ENCODE peak calls at places on chromosomes 1 and 21, in seven cellular contexts. One of them, this sample, is unnamed.
A peak's percentile ranks its signal among the peaks of the same experiment; 100 is the strongest.

GRCh38 chr1:19664453-19665043 is at the start of gene HTR6:
- DNase-seq in GM23248: peak; percentile 35
- DNase-seq in HCT116: no peak
- DNase-seq in neural progenitor cell: no peak
- DNase-seq in MM.1S: no peak
- DNase-seq in GM23338: no peak
- DNase-seq in hepatocyte: peak; percentile 42
- DNase-seq in this sample: no peak

GRCh38 chr1:157367870-157368269 is 184.4 kb downstream of the FCRL5 start:
- DNase-seq in GM23248: no peak
- DNase-seq in HCT116: no peak
- DNase-seq in neural progenitor cell: no peak
- DNase-seq in MM.1S: no peak
- DNase-seq in GM23338: no peak
- DNase-seq in hepatocyte: no peak
- DNase-seq in this sample: no peak

GRCh38 chr1:64685247-64685646 is 59.6 kb upstream of the RAVER2 start:
- DNase-seq in GM23248: no peak
- DNase-seq in HCT116: no peak
- DNase-seq in neural progenitor cell: no peak
- DNase-seq in MM.1S: no peak
- DNase-seq in GM23338: no peak
- DNase-seq in hepatocyte: no peak
- DNase-seq in this sample: no peak

GRCh38 chr21:35738342-35738961 is 321.9 kb downstream of the SETD4 start:
- DNase-seq in GM23248: peak; percentile 38
- DNase-seq in HCT116: no peak
- DNase-seq in neural progenitor cell: no peak
- DNase-seq in MM.1S: no peak
- DNase-seq in GM23338: no peak
- DNase-seq in hepatocyte: peak; percentile 18
- DNase-seq in this sample: peak; percentile 27

GRCh38 chr1:4963251-4963650 is 308.8 kb downstream of the AJAP1 start:
- DNase-seq in GM23248: peak; percentile 10
- DNase-seq in HCT116: no peak
- DNase-seq in neural progenitor cell: no peak
- DNase-seq in MM.1S: no peak
- DNase-seq in GM23338: no peak
- DNase-seq in hepatocyte: peak; percentile 20
- DNase-seq in this sample: peak; percentile 58

GRCh38 chr1:214325401-214325800 is 44.4 kb downstream of the SMYD2 start:
- DNase-seq in GM23248: no peak
- DNase-seq in HCT116: no peak
- DNase-seq in neural progenitor cell: no peak
- DNase-seq in MM.1S: no peak
- DNase-seq in GM23338: no peak
- DNase-seq in hepatocyte: no peak
- DNase-seq in this sample: no peak

GRCh38 chr21:25639167-25639921 is at the start of gene JAM2:
- DNase-seq in GM23248: peak; percentile 55
- DNase-seq in HCT116: no peak
- DNase-seq in neural progenitor cell: peak; percentile 75
- DNase-seq in MM.1S: peak; percentile 46
- DNase-seq in GM23338: peak; percentile 75
- DNase-seq in hepatocyte: peak; percentile 52
- DNase-seq in this sample: no peak

GRCh38 chr1:77036560-77036959 is 169.3 kb downstream of the ST6GALNAC5 start:
- DNase-seq in GM23248: peak; percentile 77
- DNase-seq in HCT116: no peak
- DNase-seq in neural progenitor cell: peak; percentile 55
- DNase-seq in MM.1S: peak; percentile 50
- DNase-seq in GM23338: peak; percentile 71
- DNase-seq in hepatocyte: peak; percentile 57
- DNase-seq in this sample: peak; percentile 56

GRCh38 chr1:203636306-203636705 is 9.7 kb downstream of the ATP2B4 start:
- DNase-seq in GM23248: peak; percentile 87
- DNase-seq in HCT116: no peak
- DNase-seq in neural progenitor cell: no peak
- DNase-seq in MM.1S: no peak
- DNase-seq in GM23338: no peak
- DNase-seq in hepatocyte: no peak
- DNase-seq in this sample: peak; percentile 78

GRCh38 chr1:225875044-225875822 is 6.9 kb downstream of the TMEM63A start:
- DNase-seq in GM23248: no peak
- DNase-seq in HCT116: peak; percentile 82
- DNase-seq in neural progenitor cell: no peak
- DNase-seq in MM.1S: peak; percentile 35
- DNase-seq in GM23338: no peak
- DNase-seq in hepatocyte: peak; percentile 83
- DNase-seq in this sample: peak; percentile 97

GRCh38 chr1:201423655-201424610 is 2.4 kb upstream of the TNNI1 start:
- DNase-seq in GM23248: no peak
- DNase-seq in HCT116: no peak
- DNase-seq in neural progenitor cell: no peak
- DNase-seq in MM.1S: no peak
- DNase-seq in GM23338: no peak
- DNase-seq in hepatocyte: no peak
- DNase-seq in this sample: no peak

GRCh38 chr21:41419921-41420862 is 5.8 kb upstream of the MX1 start:
- DNase-seq in GM23248: peak; percentile 91
- DNase-seq in HCT116: peak; percentile 23
- DNase-seq in neural progenitor cell: peak; percentile 59
- DNase-seq in MM.1S: peak; percentile 86
- DNase-seq in GM23338: peak; percentile 87
- DNase-seq in hepatocyte: peak; percentile 92
- DNase-seq in this sample: peak; percentile 89

GRCh38 chr21:37758997-37759396 is 157.3 kb downstream of the KCNJ6 start:
- DNase-seq in GM23248: peak; percentile 68
- DNase-seq in HCT116: no peak
- DNase-seq in neural progenitor cell: peak; percentile 70
- DNase-seq in MM.1S: peak; percentile 40
- DNase-seq in GM23338: peak; percentile 86
- DNase-seq in hepatocyte: peak; percentile 79
- DNase-seq in this sample: peak; percentile 53

GRCh38 chr21:38170283-38170682 is 86.5 kb upstream of the KCNJ15 start:
- DNase-seq in GM23248: peak; percentile 60
- DNase-seq in HCT116: no peak
- DNase-seq in neural progenitor cell: peak; percentile 59
- DNase-seq in MM.1S: peak; percentile 25
- DNase-seq in GM23338: peak; percentile 68
- DNase-seq in hepatocyte: peak; percentile 26
- DNase-seq in this sample: peak; percentile 66

GRCh38 chr1:48744032-48744431 is 32.7 kb downstream of the BEND5 start:
- DNase-seq in GM23248: no peak
- DNase-seq in HCT116: no peak
- DNase-seq in neural progenitor cell: no peak
- DNase-seq in MM.1S: peak; percentile 17
- DNase-seq in GM23338: peak; percentile 14
- DNase-seq in hepatocyte: no peak
- DNase-seq in this sample: peak; percentile 66

GRCh38 chr21:45513741-45514310 is 28.4 kb downstream of the SLC19A1 start:
- DNase-seq in GM23248: no peak
- DNase-seq in HCT116: no peak
- DNase-seq in neural progenitor cell: no peak
- DNase-seq in MM.1S: no peak
- DNase-seq in GM23338: no peak
- DNase-seq in hepatocyte: no peak
- DNase-seq in this sample: no peak

GRCh38 chr1:185358957-185359356 is 41.9 kb upstream of the IVNS1ABP start:
- DNase-seq in GM23248: no peak
- DNase-seq in HCT116: no peak
- DNase-seq in neural progenitor cell: peak; percentile 32
- DNase-seq in MM.1S: no peak
- DNase-seq in GM23338: no peak
- DNase-seq in hepatocyte: no peak
- DNase-seq in this sample: no peak

GRCh38 chr1:6098303-6099215 is 52.9 kb downstream of the KCNAB2 start:
- DNase-seq in GM23248: peak; percentile 90
- DNase-seq in HCT116: no peak
- DNase-seq in neural progenitor cell: no peak
- DNase-seq in MM.1S: no peak
- DNase-seq in GM23338: no peak
- DNase-seq in hepatocyte: no peak
- DNase-seq in this sample: no peak

GRCh38 chr1:47424336-47424982 is 8.4 kb downstream of the FOXE3 start:
- DNase-seq in GM23248: peak; percentile 81
- DNase-seq in HCT116: peak; percentile 63
- DNase-seq in neural progenitor cell: peak; percentile 90
- DNase-seq in MM.1S: no peak
- DNase-seq in GM23338: peak; percentile 95
- DNase-seq in hepatocyte: peak; percentile 66
- DNase-seq in this sample: peak; percentile 82

GRCh38 chr1:4676258-4676657 is 21.8 kb downstream of the AJAP1 start:
- DNase-seq in GM23248: no peak
- DNase-seq in HCT116: no peak
- DNase-seq in neural progenitor cell: no peak
- DNase-seq in MM.1S: no peak
- DNase-seq in GM23338: no peak
- DNase-seq in hepatocyte: no peak
- DNase-seq in this sample: no peak

GRCh38 chr1:172394811-172395210 is 25.7 kb upstream of the C1orf105 start:
- DNase-seq in GM23248: peak; percentile 54
- DNase-seq in HCT116: no peak
- DNase-seq in neural progenitor cell: no peak
- DNase-seq in MM.1S: no peak
- DNase-seq in GM23338: no peak
- DNase-seq in hepatocyte: no peak
- DNase-seq in this sample: no peak

GRCh38 chr1:11044086-11044848 is 2.8 kb downstream of the MASP2 start:
- DNase-seq in GM23248: no peak
- DNase-seq in HCT116: no peak
- DNase-seq in neural progenitor cell: no peak
- DNase-seq in MM.1S: no peak
- DNase-seq in GM23338: no peak
- DNase-seq in hepatocyte: no peak
- DNase-seq in this sample: no peak

GRCh38 chr1:237562247-237562823 is 328.4 kb downstream of the ZP4 start:
- DNase-seq in GM23248: peak; percentile 73
- DNase-seq in HCT116: no peak
- DNase-seq in neural progenitor cell: peak; percentile 90
- DNase-seq in MM.1S: peak; percentile 80
- DNase-seq in GM23338: peak; percentile 96
- DNase-seq in hepatocyte: peak; percentile 91
- DNase-seq in this sample: peak; percentile 84

GRCh38 chr1:32989160-32989894 is 24.7 kb upstream of the RNF19B start:
- DNase-seq in GM23248: peak; percentile 97
- DNase-seq in HCT116: peak; percentile 63
- DNase-seq in neural progenitor cell: no peak
- DNase-seq in MM.1S: no peak
- DNase-seq in GM23338: no peak
- DNase-seq in hepatocyte: no peak
- DNase-seq in this sample: peak; percentile 86

GRCh38 chr1:152043870-152044269 is 7.1 kb upstream of the S100A11 start:
- DNase-seq in GM23248: no peak
- DNase-seq in HCT116: no peak
- DNase-seq in neural progenitor cell: no peak
- DNase-seq in MM.1S: no peak
- DNase-seq in GM23338: peak; percentile 75
- DNase-seq in hepatocyte: no peak
- DNase-seq in this sample: no peak

GRCh38 chr1:197927908-197928665 is 10.9 kb downstream of the LHX9 start:
- DNase-seq in GM23248: no peak
- DNase-seq in HCT116: no peak
- DNase-seq in neural progenitor cell: no peak
- DNase-seq in MM.1S: no peak
- DNase-seq in GM23338: no peak
- DNase-seq in hepatocyte: no peak
- DNase-seq in this sample: no peak

GRCh38 chr21:43805275-43805800 is 16.0 kb downstream of the RRP1 start:
- DNase-seq in GM23248: no peak
- DNase-seq in HCT116: no peak
- DNase-seq in neural progenitor cell: no peak
- DNase-seq in MM.1S: no peak
- DNase-seq in GM23338: no peak
- DNase-seq in hepatocyte: no peak
- DNase-seq in this sample: no peak

GRCh38 chr1:239985044-239985443 is 106.6 kb upstream of the FMN2 start:
- DNase-seq in GM23248: no peak
- DNase-seq in HCT116: no peak
- DNase-seq in neural progenitor cell: no peak
- DNase-seq in MM.1S: no peak
- DNase-seq in GM23338: peak; percentile 44
- DNase-seq in hepatocyte: no peak
- DNase-seq in this sample: no peak
- H3K4me3 ChIP-seq in GM23248: no peak overlapping the region
- H3K4me3 ChIP-seq in HCT116: no peak overlapping the region
- H3K4me3 ChIP-seq in neural progenitor cell: no peak overlapping the region
- H3K4me3 ChIP-seq in MM.1S: no peak overlapping the region
- H3K4me3 ChIP-seq in GM23338: no peak overlapping the region
- H3K4me3 ChIP-seq in hepatocyte: no peak overlapping the region
- H3K4me3 ChIP-seq in this sample: no peak overlapping the region

DNA sequence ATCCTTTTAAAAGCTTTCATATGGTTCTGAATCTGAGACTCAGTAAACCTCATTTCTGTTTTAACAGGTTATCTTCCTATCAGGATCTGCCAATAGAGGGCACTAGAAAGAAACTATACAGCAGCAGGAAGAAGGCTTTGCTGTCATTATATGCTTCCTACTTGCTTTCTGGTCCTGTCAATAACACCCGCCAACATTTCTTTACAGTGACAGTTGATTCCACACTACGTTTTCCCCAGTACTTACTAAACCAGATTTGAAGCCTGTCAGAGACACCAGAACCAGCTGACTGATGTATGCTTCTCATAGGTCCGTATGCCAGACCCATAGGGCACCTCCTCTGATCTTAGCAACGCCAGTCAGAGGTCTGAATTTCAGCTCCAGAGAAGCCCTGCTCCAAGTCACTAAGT is 341.0 kb upstream of the NEGR1 start:
- DNase-seq in GM23248: peak; percentile 61
- DNase-seq in HCT116: no peak
- DNase-seq in neural progenitor cell: peak; percentile 66
- DNase-seq in MM.1S: peak; percentile 64
- DNase-seq in GM23338: peak; percentile 81
- DNase-seq in hepatocyte: peak; percentile 72
- DNase-seq in this sample: peak; percentile 78
- TF ChIP-seq EZH2phosphoT487 in GM23248: no peak
- TF ChIP-seq EZH2phosphoT487 in HCT116: no peak
- TF ChIP-seq EZH2phosphoT487 in neural progenitor cell: no peak
- TF ChIP-seq EZH2phosphoT487 in MM.1S: no peak
- TF ChIP-seq EZH2phosphoT487 in GM23338: no peak
- TF ChIP-seq EZH2phosphoT487 in hepatocyte: no peak
- TF ChIP-seq EZH2phosphoT487 in this sample: no peak

GRCh38 chr1:160795951-160796383 is at the start of gene LY9:
- DNase-seq in GM23248: peak; percentile 4
- DNase-seq in HCT116: no peak
- DNase-seq in neural progenitor cell: no peak
- DNase-seq in MM.1S: peak; percentile 99
- DNase-seq in GM23338: no peak
- DNase-seq in hepatocyte: no peak
- DNase-seq in this sample: no peak
- TF ChIP-seq EZH2 in GM23248: no peak
- TF ChIP-seq EZH2 in HCT116: no peak
- TF ChIP-seq EZH2 in neural progenitor cell: no peak
- TF ChIP-seq EZH2 in MM.1S: no peak
- TF ChIP-seq EZH2 in GM23338: no peak
- TF ChIP-seq EZH2 in hepatocyte: no peak
- TF ChIP-seq EZH2 in this sample: no peak

DNA sequence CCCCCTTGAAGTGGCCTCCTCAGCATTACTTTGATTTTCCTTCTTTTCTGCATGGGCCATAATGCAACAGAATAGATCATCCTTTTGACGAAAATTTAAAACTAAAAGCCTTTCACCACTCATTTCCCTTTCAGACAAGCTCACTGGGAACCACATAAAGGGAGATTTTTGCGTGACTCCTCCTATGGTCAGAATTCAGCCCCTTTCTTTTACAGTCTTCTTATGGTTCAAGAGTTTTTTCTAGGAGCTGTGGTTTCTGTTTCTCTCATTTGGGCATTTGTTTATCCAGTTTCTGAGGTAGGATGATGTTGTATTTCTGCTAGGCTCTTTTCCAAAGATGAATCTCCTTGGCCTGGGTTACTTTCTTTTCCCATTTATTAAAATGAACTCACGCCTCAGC is 16.9 kb downstream of the RGS1 start:
- DNase-seq in GM23248: no peak
- DNase-seq in HCT116: no peak
- DNase-seq in neural progenitor cell: no peak
- DNase-seq in MM.1S: peak; percentile 6
- DNase-seq in GM23338: no peak
- DNase-seq in hepatocyte: no peak
- DNase-seq in this sample: no peak
- H3K4me3 ChIP-seq in GM23248: no peak overlapping the region
- H3K4me3 ChIP-seq in HCT116: no peak overlapping the region
- H3K4me3 ChIP-seq in neural progenitor cell: no peak overlapping the region
- H3K4me3 ChIP-seq in MM.1S: no peak overlapping the region
- H3K4me3 ChIP-seq in GM23338: no peak overlapping the region
- H3K4me3 ChIP-seq in hepatocyte: no peak overlapping the region
- H3K4me3 ChIP-seq in this sample: no peak overlapping the region